ENCODE peak calls at places on chromosomes 13 and 19, in five cellular contexts. One of them, this sample, is unnamed.

GRCh38 chr19:6777434-6777833 is 4.9 kb downstream of the VAV1 start:
- DNase-seq in nephron progenitor cell: no peak
- DNase-seq in cerebellar cortex: no peak
- DNase-seq in anterior cingulate cortex: no peak
- DNase-seq in cardiac muscle cell: no peak
- DNase-seq in this sample: no peak

GRCh38 chr13:113771709-113772331 is 12.8 kb downstream of the TMEM255B start:
- DNase-seq in anterior cingulate cortex: no peak
- DNase-seq in cerebellar cortex: no peak
- DNase-seq in nephron progenitor cell: no peak
- DNase-seq in cardiac muscle cell: peak; percentile 47
- DNase-seq in this sample: peak; percentile 77

GRCh38 chr13:95343944-95344343 is 42.7 kb upstream of the ABCC4 start:
- DNase-seq in cerebellar cortex: no peak
- DNase-seq in nephron progenitor cell: no peak
- DNase-seq in anterior cingulate cortex: no peak
- DNase-seq in cardiac muscle cell: peak; percentile 56
- DNase-seq in this sample: peak; percentile 97

GRCh38 chr19:40803170-40803856 is 4.3 kb downstream of the EGLN2 start:
- DNase-seq in anterior cingulate cortex: no peak
- DNase-seq in cerebellar cortex: no peak
- DNase-seq in nephron progenitor cell: no peak
- DNase-seq in cardiac muscle cell: no peak
- DNase-seq in this sample: no peak

GRCh38 chr19:3270908-3271307 is 46.4 kb downstream of the CELF5 start:
- DNase-seq in cardiac muscle cell: peak; percentile 55
- DNase-seq in anterior cingulate cortex: peak; percentile 72
- DNase-seq in cerebellar cortex: peak; percentile 94
- DNase-seq in nephron progenitor cell: no peak
- DNase-seq in this sample: peak; percentile 27

GRCh38 chr13:66803013-66803739 is 427.0 kb downstream of the PCDH9 start:
- DNase-seq in anterior cingulate cortex: no peak
- DNase-seq in cerebellar cortex: no peak
- DNase-seq in nephron progenitor cell: no peak
- DNase-seq in cardiac muscle cell: no peak
- DNase-seq in this sample: no peak

GRCh38 chr13:47893527-47893926 is 107.5 kb downstream of the SUCLA2 start:
- DNase-seq in anterior cingulate cortex: no peak
- DNase-seq in cerebellar cortex: no peak
- DNase-seq in cardiac muscle cell: no peak
- DNase-seq in nephron progenitor cell: no peak
- DNase-seq in this sample: no peak

GRCh38 chr13:70571221-70571620 is 463.0 kb upstream of the KLHL1 start:
- DNase-seq in nephron progenitor cell: no peak
- DNase-seq in cardiac muscle cell: no peak
- DNase-seq in anterior cingulate cortex: no peak
- DNase-seq in cerebellar cortex: no peak
- DNase-seq in this sample: no peak

GRCh38 chr13:113211774-113212173 is 2.4 kb downstream of the CUL4A start:
- DNase-seq in anterior cingulate cortex: no peak
- DNase-seq in nephron progenitor cell: peak; percentile 37
- DNase-seq in cardiac muscle cell: no peak
- DNase-seq in cerebellar cortex: peak; percentile 11
- DNase-seq in this sample: peak; percentile 22

GRCh38 chr19:40412866-40413265 is 312 bp downstream of the PRX start:
- DNase-seq in anterior cingulate cortex: no peak
- DNase-seq in nephron progenitor cell: no peak
- DNase-seq in cardiac muscle cell: no peak
- DNase-seq in cerebellar cortex: no peak
- DNase-seq in this sample: no peak

GRCh38 chr19:2016041-2016807 is 710 bp upstream of the BTBD2 start:
- DNase-seq in anterior cingulate cortex: peak; percentile 61
- DNase-seq in nephron progenitor cell: peak; percentile 50
- DNase-seq in cerebellar cortex: peak; percentile 89
- DNase-seq in cardiac muscle cell: peak; percentile 90
- DNase-seq in this sample: peak; percentile 82

GRCh38 chr13:43861863-43862262 is 17.7 kb downstream of the CCDC122 start:
- DNase-seq in anterior cingulate cortex: no peak
- DNase-seq in nephron progenitor cell: no peak
- DNase-seq in cerebellar cortex: no peak
- DNase-seq in cardiac muscle cell: no peak
- DNase-seq in this sample: peak; percentile 82

GRCh38 chr13:102902789-102903347 is 57.0 kb downstream of the ERCC5 start:
- DNase-seq in nephron progenitor cell: no peak
- DNase-seq in cerebellar cortex: no peak
- DNase-seq in anterior cingulate cortex: no peak
- DNase-seq in cardiac muscle cell: no peak
- DNase-seq in this sample: no peak

GRCh38 chr19:16315825-16316505 is 8.7 kb upstream of the KLF2 start:
- DNase-seq in cardiac muscle cell: peak; percentile 99
- DNase-seq in nephron progenitor cell: no peak
- DNase-seq in cerebellar cortex: no peak
- DNase-seq in anterior cingulate cortex: no peak
- DNase-seq in this sample: peak; percentile 94

GRCh38 chr13:40755082-40755755 is 15.8 kb downstream of the MRPS31 start:
- DNase-seq in anterior cingulate cortex: no peak
- DNase-seq in nephron progenitor cell: no peak
- DNase-seq in cardiac muscle cell: no peak
- DNase-seq in cerebellar cortex: no peak
- DNase-seq in this sample: no peak

GRCh38 chr19:21604351-21604926 is 99.0 kb downstream of the ZNF429 start:
- DNase-seq in nephron progenitor cell: no peak
- DNase-seq in anterior cingulate cortex: no peak
- DNase-seq in cerebellar cortex: peak; percentile 32
- DNase-seq in cardiac muscle cell: peak; percentile 42
- DNase-seq in this sample: no peak

GRCh38 chr13:49410477-49410876 is 33.4 kb downstream of the CAB39L start:
- DNase-seq in nephron progenitor cell: no peak
- DNase-seq in cerebellar cortex: no peak
- DNase-seq in cardiac muscle cell: no peak
- DNase-seq in anterior cingulate cortex: no peak
- DNase-seq in this sample: no peak

GRCh38 chr19:10404888-10405808 is 1.8 kb upstream of the CDC37 start:
- DNase-seq in cardiac muscle cell: no peak
- DNase-seq in nephron progenitor cell: no peak
- DNase-seq in anterior cingulate cortex: no peak
- DNase-seq in cerebellar cortex: peak; percentile 55
- DNase-seq in this sample: no peak

GRCh38 chr13:78610381-78610883 is 7.1 kb upstream of the POU4F1 start:
- DNase-seq in cerebellar cortex: no peak
- DNase-seq in nephron progenitor cell: no peak
- DNase-seq in anterior cingulate cortex: no peak
- DNase-seq in cardiac muscle cell: peak; percentile 48
- DNase-seq in this sample: no peak

GRCh38 chr13:91758724-91759123 is 360.3 kb downstream of the GPC5 start:
- DNase-seq in anterior cingulate cortex: no peak
- DNase-seq in cerebellar cortex: no peak
- DNase-seq in cardiac muscle cell: no peak
- DNase-seq in nephron progenitor cell: no peak
- DNase-seq in this sample: no peak

GRCh38 chr13:73107459-73107858 is 48.7 kb downstream of the KLF5 start:
- DNase-seq in anterior cingulate cortex: no peak
- DNase-seq in nephron progenitor cell: no peak
- DNase-seq in cerebellar cortex: no peak
- DNase-seq in cardiac muscle cell: no peak
- DNase-seq in this sample: no peak

GRCh38 chr19:6271721-6272410 is 7.9 kb downstream of the MLLT1 start:
- DNase-seq in anterior cingulate cortex: peak; percentile 29
- DNase-seq in cardiac muscle cell: peak; percentile 91
- DNase-seq in cerebellar cortex: peak; percentile 85
- DNase-seq in nephron progenitor cell: no peak
- DNase-seq in this sample: peak; percentile 88

GRCh38 chr13:35866801-35867200 is 264.4 kb downstream of the DCLK1 start:
- DNase-seq in anterior cingulate cortex: no peak
- DNase-seq in nephron progenitor cell: no peak
- DNase-seq in cardiac muscle cell: peak; percentile 34
- DNase-seq in cerebellar cortex: no peak
- DNase-seq in this sample: no peak

GRCh38 chr13:51590966-51591627 is 6.8 kb downstream of the WDFY2 start:
- DNase-seq in cardiac muscle cell: peak; percentile 96
- DNase-seq in anterior cingulate cortex: no peak
- DNase-seq in cerebellar cortex: no peak
- DNase-seq in nephron progenitor cell: no peak
- DNase-seq in this sample: peak; percentile 27

GRCh38 chr19:12052571-12053169 is at the start of gene ZNF878:
- DNase-seq in cerebellar cortex: peak; percentile 96
- DNase-seq in nephron progenitor cell: peak; percentile 94
- DNase-seq in anterior cingulate cortex: peak; percentile 74
- DNase-seq in cardiac muscle cell: peak; percentile 90
- DNase-seq in this sample: peak; percentile 62

This sample was measured in lung microvascular endothelial cell.